ENCODE peak calls at places on chromosomes 5 and 9, in nine cellular contexts. M is naive thymus-derived CD4-positive, alpha-beta T cell; T is upper lobe of left lung; E is fibroblast of lung; L is IMR-90; U is neuronal stem cell; Q is spleen; R is CD8-positive, alpha-beta memory T cell; P is lower lobe of right lung. J is an unnamed sample.

GRCh38 chr9:105047652-105048031 is 119.7 kb upstream of the ABCA1 start:
- DNase-seq in M (no peak), T (no peak), E (peak), L (peak), P (no peak), Q (no peak), U (no peak), R (no peak), J (no peak)

GRCh38 chr5:176823076-176823481 is 12.7 kb downstream of the UNC5A start:
- DNase-seq in R (no peak), L (no peak), Q (no peak), U (no peak), M (no peak), P (no peak), T (no peak), E (no peak), J (peak)

GRCh38 chr5:137641148-137641547 is 94.7 kb downstream of the KLHL3 start:
- DNase-seq in M (no peak), E (peak), T (peak), L (peak), U (no peak), P (no peak), R (no peak), Q (no peak), J (no peak)

GRCh38 chr9:93116049-93116961 is 17.7 kb downstream of the NINJ1 start:
- DNase-seq in P (peak), T (peak), R (no peak), M (no peak), U (no peak), E (peak), Q (peak), L (peak), J (no peak)

GRCh38 chr9:4814913-4815312 is 22.2 kb downstream of the RCL1 start:
- DNase-seq in T (no peak), P (no peak), L (no peak), Q (no peak), E (no peak), M (no peak), R (no peak), U (no peak), J (no peak)

GRCh38 chr5:173513521-173513991 is 102.9 kb downstream of the BOD1 start:
- DNase-seq in L (peak), R (no peak), T (no peak), M (no peak), P (no peak), Q (no peak), E (peak), U (no peak), J (no peak)

GRCh38 chr5:66529182-66529581 is 67.0 kb upstream of the MAST4 start:
- DNase-seq in R (no peak), P (no peak), L (no peak), T (peak), U (no peak), Q (no peak), M (no peak), E (no peak), J (no peak)

GRCh38 chr9:97640290-97640689 is 6.7 kb downstream of the NCBP1 start:
- DNase-seq in U (no peak), R (no peak), L (peak), M (no peak), P (no peak), T (no peak), E (no peak), Q (no peak), J (no peak)

GRCh38 chr5:66674802-66675201 is 78.6 kb downstream of the MAST4 start:
- DNase-seq in L (no peak), P (no peak), M (no peak), U (no peak), Q (no peak), T (no peak), R (no peak), E (no peak), J (no peak)

GRCh38 chr5:176534640-176535039 is 2.6 kb downstream of the RNF44 start:
- DNase-seq in E (no peak), L (no peak), T (no peak), P (no peak), M (no peak), Q (peak), R (no peak), U (no peak), J (no peak)

GRCh38 chr5:142215915-142216681 is 107.5 kb downstream of the NDFIP1 start:
- DNase-seq in Q (no peak), L (peak), P (peak), T (peak), U (no peak), R (no peak), E (peak), M (no peak), J (no peak)

GRCh38 chr5:168532471-168532870 is 3.4 kb downstream of the FBLL1 start:
- DNase-seq in R (no peak), E (no peak), M (no peak), U (no peak), T (no peak), P (no peak), L (no peak), Q (no peak), J (no peak)

GRCh38 chr5:149005077-149005892 is 57.6 kb downstream of the SH3TC2 start:
- DNase-seq in R (no peak), T (peak), E (no peak), Q (no peak), L (peak), M (no peak), U (no peak), P (no peak), J (no peak)

GRCh38 chr9:127347831-127348699 is 48.9 kb upstream of the SLC2A8 start:
- DNase-seq in L (peak), E (peak), Q (no peak), M (no peak), T (no peak), P (no peak), R (no peak), U (no peak), J (no peak)

GRCh38 chr9:19162026-19162366 is 34.7 kb upstream of the PLIN2 start:
- DNase-seq in R (no peak), L (no peak), P (no peak), Q (peak), M (no peak), T (no peak), U (no peak), E (no peak), J (no peak)

GRCh38 chr9:89408628-89409101 is 89.2 kb downstream of the SEMA4D start:
- DNase-seq in P (no peak), T (no peak), R (peak), Q (peak), M (peak), L (no peak), E (no peak), U (no peak), J (no peak)

GRCh38 chr9:85432599-85432998 is 309.2 kb downstream of the AGTPBP1 start:
- DNase-seq in U (no peak), R (no peak), E (no peak), P (no peak), Q (no peak), M (no peak), T (no peak), L (no peak), J (no peak)

GRCh38 chr9:133290751-133291302 is 15.8 kb upstream of the ABO start:
- DNase-seq in P (no peak), E (no peak), U (no peak), M (no peak), T (no peak), L (no peak), R (no peak), Q (no peak), J (no peak)

GRCh38 chr9:95880011-95880690 is 4.7 kb downstream of the ERCC6L2 start:
- DNase-seq in M (no peak), P (no peak), Q (no peak), E (peak), L (peak), T (no peak), U (no peak), R (peak), J (no peak)

GRCh38 chr9:133880851-133881634 is 111.1 kb downstream of the VAV2 start:
- DNase-seq in R (no peak), U (no peak), L (peak), M (no peak), E (peak), Q (no peak), T (no peak), P (no peak), J (no peak)

GRCh38 chr9:130861372-130862180 is 26.5 kb downstream of the ABL1 start:
- DNase-seq in M (no peak), L (no peak), E (no peak), Q (no peak), P (no peak), T (no peak), U (no peak), R (no peak), J (no peak)

GRCh38 chr9:130864541-130864940 is 29.5 kb downstream of the ABL1 start:
- DNase-seq in M (no peak), R (no peak), L (no peak), E (no peak), P (no peak), T (no peak), Q (peak), U (no peak), J (no peak)

GRCh38 chr9:130860458-130861316 is 25.6 kb downstream of the ABL1 start:
- DNase-seq in T (peak), P (peak), Q (peak), R (no peak), E (peak), M (no peak), L (peak), U (no peak), J (no peak)

GRCh38 chr9:130862747-130863146 is 27.7 kb downstream of the ABL1 start:
- DNase-seq in M (no peak), E (no peak), T (no peak), L (no peak), U (no peak), Q (peak), P (no peak), R (no peak), J (no peak)

DNA sequence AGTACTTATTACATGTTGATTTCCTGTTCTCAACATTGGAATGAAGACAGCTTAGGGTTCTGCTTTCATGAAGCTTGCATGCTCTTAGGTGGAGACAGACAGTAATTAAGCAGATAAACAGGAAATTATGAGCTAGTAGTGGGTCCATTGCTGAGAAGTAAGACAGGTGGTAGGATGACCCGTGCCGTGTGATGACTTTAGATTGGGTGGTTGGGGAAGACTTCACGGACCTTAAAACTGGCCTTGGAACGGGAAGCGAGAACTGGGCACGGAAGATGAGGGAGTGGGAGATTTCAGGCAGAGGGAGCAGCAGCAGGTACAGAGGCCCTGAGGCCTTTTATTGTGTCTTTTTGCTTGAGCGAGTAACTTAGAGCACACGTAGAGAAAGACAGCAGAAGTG is 27.2 kb downstream of the ABL1 start:
- DNase-seq in R (no peak), U (no peak), M (no peak), E (no peak), T (no peak), P (no peak), Q (peak), L (no peak), J (no peak)
- H3K27ac ChIP-seq in R (no peak), U (no peak), M (no peak), E (peak), T (no peak), P (no peak), Q (no peak), L (no peak), J (no peak)

GRCh38 chr5:154373729-154374179 is 72.0 kb upstream of the SAP30L start:
- DNase-seq in M (no peak), E (no peak), T (no peak), Q (no peak), U (no peak), P (no peak), L (no peak), R (no peak), J (no peak)
- H3K27ac ChIP-seq in M (no peak), E (no peak), T (no peak), Q (no peak), U (no peak), P (no peak), L (no peak), R (no peak), J (no peak)

GRCh38 chr9:23849379-23849778 is 23.3 kb upstream of the ELAVL2 start:
- DNase-seq in M (no peak), T (no peak), U (peak), P (no peak), R (no peak), L (no peak), E (no peak), Q (no peak), J (no peak)

GRCh38 chr9:23850242-23851023 is 24.4 kb upstream of the ELAVL2 start:
- DNase-seq in L (no peak), R (no peak), M (no peak), E (peak), P (no peak), U (peak), Q (no peak), T (no peak), J (no peak)

GRCh38 chr9:23855885-23856284 is 29.8 kb upstream of the ELAVL2 start:
- DNase-seq in L (no peak), M (no peak), R (no peak), P (no peak), Q (no peak), T (no peak), E (no peak), U (no peak), J (no peak)

DNA sequence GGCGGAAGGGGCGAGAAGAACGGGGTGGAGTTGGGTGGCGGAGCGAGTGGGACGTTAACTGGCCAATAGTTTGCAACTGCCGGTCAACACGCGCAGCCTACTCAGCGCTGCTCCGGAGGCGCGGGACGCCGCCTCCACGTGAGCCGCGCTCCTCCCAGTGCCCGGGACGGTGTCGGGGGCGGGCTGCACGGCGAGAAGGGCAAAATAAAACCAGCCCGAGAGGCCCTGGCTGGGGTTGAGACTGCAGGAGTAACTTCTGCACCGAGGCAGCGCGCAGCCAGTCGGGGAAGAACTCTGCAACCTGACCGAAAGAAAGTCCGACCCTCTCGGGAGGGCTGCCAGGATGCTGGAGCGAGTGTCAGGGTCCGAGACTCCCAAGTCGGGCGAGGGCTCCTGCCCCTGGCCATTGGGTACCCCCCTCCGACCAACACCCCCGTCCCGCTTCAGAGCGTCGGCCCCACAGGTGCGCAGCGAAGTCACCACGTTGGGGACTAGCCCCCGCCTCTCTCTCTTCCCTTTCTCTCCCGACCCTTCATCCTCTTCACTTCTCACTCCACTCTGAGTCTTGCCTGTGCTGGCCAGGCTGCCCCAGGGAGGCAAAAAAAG is 25.1 kb upstream of the ELAVL2 start:
- DNase-seq in M (no peak), L (no peak), P (peak), U (peak), R (no peak), Q (peak), E (peak), T (no peak), J (no peak)
- H3K27ac ChIP-seq in M (no peak), L (no peak), P (no peak), U (peak), R (no peak), Q (no peak), E (no peak), T (no peak), J (no peak)

DNA sequence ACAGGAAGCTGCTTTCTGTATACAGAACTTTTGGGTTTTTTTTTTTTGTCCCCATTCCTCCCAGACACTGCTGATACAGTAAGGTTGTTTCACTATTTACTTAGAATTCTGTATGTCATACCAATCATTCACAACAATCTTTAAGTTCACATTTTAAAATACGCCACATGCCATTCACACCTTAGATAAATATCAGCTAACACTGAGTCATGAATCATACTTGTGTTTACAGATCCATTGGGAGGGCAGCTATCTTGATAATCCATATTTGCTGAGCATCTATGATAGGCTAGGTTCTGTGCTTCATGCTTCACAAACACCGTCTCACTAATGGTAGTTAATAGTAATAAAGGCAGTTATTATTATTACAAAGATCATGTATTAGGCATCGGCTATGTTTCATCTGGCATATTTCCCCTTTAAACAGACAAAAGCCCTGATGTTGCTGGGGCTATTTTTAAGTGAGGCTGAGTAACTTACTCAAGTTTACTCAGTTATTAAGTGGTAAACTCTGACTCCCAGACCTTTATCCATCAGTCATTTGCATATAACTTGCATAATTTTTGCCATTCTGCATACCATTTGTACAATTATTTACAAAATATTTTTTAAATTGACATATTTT is 152.2 kb upstream of the HMHB1 start:
- DNase-seq in M (no peak), R (no peak), L (no peak), T (no peak), E (no peak), Q (no peak), U (no peak), P (no peak), J (no peak)
- H3K27ac ChIP-seq in M (no peak), R (no peak), L (no peak), T (no peak), E (no peak), Q (no peak), U (no peak), P (no peak), J (no peak)

GRCh38 chr5:38463634-38464521 is 92.6 kb downstream of the LIFR start:
- DNase-seq in T (no peak), E (peak), L (peak), Q (no peak), P (no peak), M (no peak), U (no peak), R (no peak), J (no peak)
- H3K27ac ChIP-seq in T (peak), E (peak), L (peak), Q (peak), P (no peak), M (no peak), U (no peak), R (no peak), J (no peak)

GRCh38 chr9:136344544-136345280 is 17.4 kb downstream of the GPSM1 start:
- DNase-seq in Q (no peak), E (no peak), M (no peak), P (no peak), L (no peak), T (no peak), U (no peak), R (no peak), J (no peak)
- H3K27ac ChIP-seq in Q (peak), E (no peak), M (no peak), P (peak), L (no peak), T (peak), U (no peak), R (no peak), J (peak)